ENCODE peak calls at places on chromosomes 12 and 14, in five cellular contexts. M, X, U, J and I are unnamed samples. For H3K4me1, the result is how much of the 10 kb centered on the place peaks cover.

GRCh38 chr12:27305673-27306504 is 26.7 kb upstream of the BMAL2 start:
- DNase-seq in M (no peak), X (peak), U (peak), J (peak), I (peak)

GRCh38 chr14:52960627-52961026 is 9.8 kb upstream of the FERMT2 start:
- DNase-seq in M (no peak), X (no peak), U (no peak), J (no peak), I (no peak)

GRCh38 chr12:10362828-10363664 is 26.8 kb downstream of the KLRK1 start:
- DNase-seq in M (peak), X (no peak), U (no peak), J (peak), I (no peak)

GRCh38 chr12:116508145-116509121 is 50.7 kb upstream of the MAP1LC3B2 start:
- DNase-seq in M (no peak), X (no peak), U (no peak), J (peak), I (peak)

GRCh38 chr12:46219892-46220655 is 48.8 kb downstream of the SLC38A1 start:
- DNase-seq in M (no peak), X (peak), U (peak), J (peak), I (no peak)

GRCh38 chr14:94079891-94080605 is 954 bp downstream of the DDX24 start:
- DNase-seq in M (no peak), X (peak), U (no peak), J (no peak), I (no peak)

GRCh38 chr14:53840444-53840843 is 116.2 kb downstream of the BMP4 start:
- DNase-seq in M (no peak), X (peak), U (peak), J (no peak), I (no peak)

GRCh38 chr12:53123578-53124351 is 20.5 kb downstream of the SOAT2 start:
- DNase-seq in M (no peak), X (no peak), U (no peak), J (no peak), I (no peak)

GRCh38 chr14:36605506-36605857 is 23.1 kb upstream of the NKX2-8 start:
- DNase-seq in M (no peak), X (peak), U (no peak), J (no peak), I (no peak)

GRCh38 chr12:67562513-67563287 is 85.8 kb upstream of the DYRK2 start:
- DNase-seq in M (no peak), X (no peak), U (no peak), J (no peak), I (no peak)

DNA sequence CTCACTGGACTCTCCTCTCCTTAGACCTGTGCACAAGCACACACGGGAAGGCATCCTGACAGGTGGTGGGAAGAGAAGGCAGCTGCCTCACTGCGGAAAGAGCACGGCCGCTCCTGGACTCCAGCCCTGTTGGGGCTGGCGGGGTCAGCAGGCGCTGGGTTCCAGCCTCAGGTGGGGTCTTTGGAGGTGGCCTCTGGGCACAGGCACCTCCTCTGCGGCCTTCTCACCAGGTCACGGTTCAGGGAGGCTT is 647 bp upstream of the MTA1 start:
- DNase-seq in M (no peak), X (no peak), U (no peak), J (no peak), I (no peak)
- H3K4me1 ChIP-seq in M (under half), X (half or more), U (under half), J (half or more), I (under half)

GRCh38 chr12:29148958-29149690 is at the start of gene FAR2:
- DNase-seq in M (no peak), X (no peak), U (no peak), J (peak), I (peak)
- TF ChIP-seq ZBTB33 in M (no peak), X (no peak), U (no peak), J (no peak), I (no peak)

GRCh38 chr12:89344043-89344861 is 8.0 kb downstream of the DUSP6 start:
- DNase-seq in M (no peak), X (peak), U (no peak), J (no peak), I (no peak)
- H3K4me1 ChIP-seq in M (under half), X (half or more), U (under half), J (under half), I (under half)

DNA sequence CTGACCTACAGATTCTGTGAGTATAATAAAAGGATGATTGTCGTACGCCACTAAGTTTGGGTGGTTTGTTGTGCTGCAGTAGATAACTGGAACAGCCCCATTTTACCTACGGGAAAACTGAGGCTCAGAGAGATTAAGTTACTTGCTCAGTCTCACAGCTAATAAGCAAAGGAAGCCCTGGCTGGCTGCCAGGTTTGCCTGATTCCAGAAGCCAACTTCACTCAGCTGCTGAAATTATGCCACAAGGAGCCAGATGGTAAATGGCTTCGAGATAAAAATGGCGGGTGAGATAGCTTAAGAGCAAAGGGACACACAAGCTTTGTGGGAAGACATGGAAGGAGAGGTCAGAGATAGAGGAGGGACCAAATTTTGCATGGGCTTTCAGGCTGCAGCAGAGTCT is 191.5 kb upstream of the NOS1 start:
- DNase-seq in M (no peak), X (no peak), U (no peak), J (no peak), I (no peak)
- TF ChIP-seq ZBTB33 in M (no peak), X (no peak), U (no peak), J (no peak), I (no peak)

GRCh38 chr14:55123101-55123500 is 6.0 kb upstream of the LGALS3 start:
- DNase-seq in M (no peak), X (no peak), U (no peak), J (no peak), I (peak)

GRCh38 chr14:55121146-55121545 is 7.9 kb upstream of the LGALS3 start:
- DNase-seq in M (no peak), X (no peak), U (no peak), J (no peak), I (no peak)

GRCh38 chr14:55122441-55122986 is 6.5 kb upstream of the LGALS3 start:
- DNase-seq in M (no peak), X (peak), U (no peak), J (no peak), I (peak)

GRCh38 chr14:55120466-55121144 is 8.4 kb upstream of the LGALS3 start:
- DNase-seq in M (no peak), X (no peak), U (no peak), J (no peak), I (no peak)

DNA sequence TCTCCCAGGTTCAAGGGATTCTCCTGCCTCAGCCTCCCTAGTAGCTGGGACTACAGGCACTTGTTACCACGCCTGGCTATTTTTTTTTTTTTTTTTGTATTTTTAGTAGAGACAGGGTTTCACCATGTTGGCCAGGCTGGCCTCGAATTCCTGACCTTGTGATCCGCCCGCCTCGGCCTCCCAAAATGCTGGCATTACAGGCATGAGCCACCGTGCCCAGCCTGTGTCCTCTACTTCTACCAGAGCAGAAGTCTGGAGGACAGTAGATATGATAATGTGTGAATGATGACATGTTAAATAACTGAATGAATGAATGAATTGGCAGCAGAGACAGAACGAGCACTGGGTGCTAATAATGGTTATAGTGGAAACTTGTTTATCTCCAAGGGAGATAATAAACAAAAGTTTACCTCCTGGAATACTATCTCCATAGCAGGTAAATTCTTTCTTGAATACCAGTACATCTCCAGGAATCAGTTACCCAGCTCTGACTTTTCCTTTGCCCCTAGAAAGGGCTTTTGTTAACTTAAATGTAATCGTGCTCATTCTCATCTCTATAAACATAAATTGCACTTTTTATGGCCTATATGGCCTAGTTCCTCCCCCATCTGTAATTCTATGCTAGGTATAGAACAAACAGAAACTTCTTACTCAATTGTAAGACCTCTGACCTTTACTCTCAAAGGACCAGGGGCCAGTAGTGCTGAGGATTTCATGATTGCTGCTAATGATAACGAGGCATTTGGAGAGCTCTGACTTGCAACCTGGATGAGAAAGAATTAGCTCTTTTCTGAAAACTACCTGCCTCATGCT is 7.2 kb upstream of the LGALS3 start:
- DNase-seq in M (no peak), X (peak), U (no peak), J (no peak), I (no peak)
- H3K4me1 ChIP-seq in M (under half), X (half or more), U (under half), J (under half), I (under half)

GRCh38 chr12:3140284-3140683 is 63.1 kb downstream of the TSPAN9 start:
- DNase-seq in M (no peak), X (no peak), U (no peak), J (no peak), I (no peak)

GRCh38 chr12:3137814-3138445 is 60.8 kb downstream of the TSPAN9 start:
- DNase-seq in M (no peak), X (no peak), U (no peak), J (no peak), I (peak)

GRCh38 chr12:3138896-3139590 is 61.9 kb downstream of the TSPAN9 start:
- DNase-seq in M (no peak), X (no peak), U (no peak), J (no peak), I (no peak)

GRCh38 chr12:3141339-3142321 is 64.5 kb downstream of the TSPAN9 start:
- DNase-seq in M (no peak), X (no peak), U (no peak), J (no peak), I (no peak)

GRCh38 chr12:3139760-3140159 is 62.6 kb downstream of the TSPAN9 start:
- DNase-seq in M (no peak), X (no peak), U (no peak), J (no peak), I (no peak)
- TF ChIP-seq ZBTB33 in M (no peak), X (no peak), U (no peak), J (no peak), I (no peak)

GRCh38 chr12:109999983-110000505 is 814 bp downstream of the ANKRD13A start:
- DNase-seq in M (no peak), X (no peak), U (no peak), J (peak), I (no peak)

GRCh38 chr12:109998904-109999648 is at the start of gene ANKRD13A:
- DNase-seq in M (peak), X (peak), U (peak), J (peak), I (peak)

GRCh38 chr12:110002691-110003515 is 3.7 kb downstream of the ANKRD13A start:
- DNase-seq in M (no peak), X (no peak), U (no peak), J (no peak), I (no peak)

GRCh38 chr12:109999649-109999971 is 380 bp downstream of the ANKRD13A start:
- DNase-seq in M (no peak), X (no peak), U (no peak), J (no peak), I (no peak)

DNA sequence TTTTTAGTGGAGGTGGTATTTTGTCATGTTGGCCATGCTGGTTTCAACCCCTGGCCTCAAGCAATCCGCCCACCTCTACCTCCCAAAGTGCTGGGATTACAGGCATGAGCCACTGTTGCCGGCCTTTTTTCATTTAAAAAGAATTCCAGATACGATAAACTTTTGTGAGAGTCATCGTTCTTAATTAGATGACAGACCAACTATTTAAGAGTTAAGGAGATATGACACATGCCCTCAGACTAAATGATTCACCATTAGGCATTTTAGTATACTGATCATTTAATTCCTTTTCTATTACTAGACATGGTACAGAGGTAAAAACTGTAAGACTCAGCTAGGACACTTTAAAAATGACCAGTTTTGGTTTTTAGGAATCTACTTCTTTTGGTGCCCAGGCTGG is 2.4 kb downstream of the ANKRD13A start:
- DNase-seq in M (no peak), X (no peak), U (no peak), J (no peak), I (no peak)
- H3K4me1 ChIP-seq in M (under half), X (under half), U (under half), J (under half), I (under half)

GRCh38 chr14:68888025-68888850 is 90.9 kb downstream of the ACTN1 start:
- DNase-seq in M (no peak), X (no peak), U (no peak), J (no peak), I (no peak)
- TF ChIP-seq ZBTB33 in M (no peak), X (no peak), U (no peak), J (no peak), I (no peak)